ENCODE peak calls at places on chromosomes 7 and 10, in five cellular contexts. One of them, this sample, is unnamed.
A peak's percentile ranks its signal among the peaks of the same experiment; 100 is the strongest.

GRCh38 chr7:22655781-22656180 is 71.2 kb upstream of the IL6 start:
- DNase-seq in AG20443: no peak
- DNase-seq in NCI-H774: no peak
- DNase-seq in brain pericyte: no peak
- DNase-seq in NCI-H1417: no peak
- DNase-seq in this sample: no peak

GRCh38 chr7:100613447-100614185 is 1.3 kb downstream of the MOSPD3 start:
- DNase-seq in NCI-H1417: no peak
- DNase-seq in brain pericyte: no peak
- DNase-seq in AG20443: no peak
- DNase-seq in NCI-H774: no peak
- DNase-seq in this sample: no peak

GRCh38 chr10:30447125-30447799 is 13.3 kb downstream of the MAP3K8 start:
- DNase-seq in brain pericyte: no peak
- DNase-seq in NCI-H1417: no peak
- DNase-seq in AG20443: no peak
- DNase-seq in NCI-H774: no peak
- DNase-seq in this sample: no peak

GRCh38 chr10:1677307-1677939 is 59.9 kb downstream of the ADARB2 start:
- DNase-seq in NCI-H1417: peak; percentile 36
- DNase-seq in AG20443: no peak
- DNase-seq in NCI-H774: no peak
- DNase-seq in brain pericyte: no peak
- DNase-seq in this sample: no peak

GRCh38 chr7:6934981-6935380 is 108.9 kb upstream of the CCZ1B start:
- DNase-seq in NCI-H774: no peak
- DNase-seq in brain pericyte: no peak
- DNase-seq in NCI-H1417: no peak
- DNase-seq in AG20443: no peak
- DNase-seq in this sample: no peak

GRCh38 chr10:124743188-124744046 is 761 bp downstream of the FAM53B start:
- DNase-seq in brain pericyte: no peak
- DNase-seq in AG20443: peak; percentile 51
- DNase-seq in NCI-H1417: peak; percentile 53
- DNase-seq in NCI-H774: no peak
- DNase-seq in this sample: no peak

GRCh38 chr7:134058980-134059379 is 68.2 kb upstream of the LRGUK start:
- DNase-seq in NCI-H1417: no peak
- DNase-seq in brain pericyte: no peak
- DNase-seq in NCI-H774: no peak
- DNase-seq in AG20443: no peak
- DNase-seq in this sample: no peak

GRCh38 chr7:28872226-28872625 is 85.9 kb downstream of the TRIL start:
- DNase-seq in brain pericyte: no peak
- DNase-seq in NCI-H1417: no peak
- DNase-seq in AG20443: no peak
- DNase-seq in NCI-H774: no peak
- DNase-seq in this sample: no peak

GRCh38 chr7:19939746-19940145 is 166.3 kb upstream of the TMEM196 start:
- DNase-seq in AG20443: peak; percentile 83
- DNase-seq in NCI-H774: no peak
- DNase-seq in NCI-H1417: peak; percentile 45
- DNase-seq in brain pericyte: no peak
- DNase-seq in this sample: no peak

GRCh38 chr10:6619663-6620062 is 39.6 kb upstream of the PRKCQ start:
- DNase-seq in AG20443: no peak
- DNase-seq in NCI-H1417: no peak
- DNase-seq in brain pericyte: no peak
- DNase-seq in NCI-H774: no peak
- DNase-seq in this sample: no peak

GRCh38 chr7:151408839-151409554 is 841 bp downstream of the WDR86 start:
- DNase-seq in NCI-H774: no peak
- DNase-seq in NCI-H1417: peak; percentile 43
- DNase-seq in AG20443: no peak
- DNase-seq in brain pericyte: no peak
- DNase-seq in this sample: no peak

GRCh38 chr10:6494934-6495592 is 85.0 kb downstream of the PRKCQ start:
- DNase-seq in brain pericyte: no peak
- DNase-seq in NCI-H1417: no peak
- DNase-seq in AG20443: peak; percentile 15
- DNase-seq in NCI-H774: no peak
- DNase-seq in this sample: no peak

GRCh38 chr10:131213651-131214505 is 97.6 kb downstream of the TCERG1L start:
- DNase-seq in brain pericyte: no peak
- DNase-seq in NCI-H1417: peak; percentile 0
- DNase-seq in AG20443: no peak
- DNase-seq in NCI-H774: no peak
- DNase-seq in this sample: no peak

GRCh38 chr7:37440738-37441404 is 7.8 kb downstream of the ELMO1 start:
- DNase-seq in brain pericyte: no peak
- DNase-seq in AG20443: no peak
- DNase-seq in NCI-H1417: no peak
- DNase-seq in NCI-H774: no peak
- DNase-seq in this sample: no peak